ENCODE peak calls at places on chromosomes 2 and 18, in five cellular contexts. N is tibial nerve, R is transverse colon, A is H1, F is suprapubic skin. V is an unnamed sample.

GRCh38 chr2:174787485-174788205 is 23.4 kb upstream of the CHRNA1 start:
- DNase-seq in N (no peak), R (no peak), A (peak), F (no peak), V (peak)

GRCh38 chr2:215537621-215538020 is 101.8 kb upstream of the FN1 start:
- DNase-seq in N (no peak), R (no peak), A (no peak), F (no peak), V (no peak)

GRCh38 chr18:24068945-24069693 is 54.6 kb downstream of the TTC39C start:
- DNase-seq in N (no peak), R (no peak), A (no peak), F (no peak), V (no peak)

GRCh38 chr18:59617468-59617932 is 79.7 kb downstream of the CCBE1 start:
- DNase-seq in N (no peak), R (no peak), A (no peak), F (no peak), V (no peak)

GRCh38 chr2:190343500-190344274 is at the start of gene INPP1:
- DNase-seq in N (peak), R (peak), A (no peak), F (peak), V (no peak)

GRCh38 chr2:204468689-204469429 is 76.4 kb upstream of the PARD3B start:
- DNase-seq in N (no peak), R (no peak), A (no peak), F (no peak), V (no peak)

GRCh38 chr18:13217466-13217961 is 1.0 kb upstream of the LDLRAD4 start:
- DNase-seq in N (no peak), R (peak), A (no peak), F (no peak), V (no peak)

GRCh38 chr18:44602380-44602779 is 78.3 kb upstream of the SETBP1 start:
- DNase-seq in N (no peak), R (no peak), A (no peak), F (no peak), V (no peak)

GRCh38 chr2:10305254-10305635 is 2.5 kb downstream of the HPCAL1 start:
- DNase-seq in N (no peak), R (no peak), A (no peak), F (no peak), V (no peak)

GRCh38 chr18:68840554-68841263 is 42.8 kb downstream of the CCDC102B start:
- DNase-seq in N (no peak), R (no peak), A (no peak), F (no peak), V (no peak)

GRCh38 chr2:165961818-165962217 is 8.2 kb upstream of the TTC21B start:
- DNase-seq in N (no peak), R (no peak), A (no peak), F (no peak), V (no peak)

GRCh38 chr18:34595673-34596072 is 114.4 kb upstream of the DTNA start:
- DNase-seq in N (no peak), R (no peak), A (no peak), F (no peak), V (no peak)

GRCh38 chr2:232073031-232073430 is 111.5 kb downstream of the DIS3L2 start:
- DNase-seq in N (no peak), R (no peak), A (no peak), F (no peak), V (no peak)

GRCh38 chr2:223260681-223261080 is 208.7 kb downstream of the KCNE4 start:
- DNase-seq in N (no peak), R (no peak), A (no peak), F (no peak), V (no peak)

GRCh38 chr2:168254158-168254935 is 7.0 kb upstream of the STK39 start:
- DNase-seq in N (no peak), R (no peak), A (no peak), F (no peak), V (peak)

GRCh38 chr2:71471276-71471675 is 17.9 kb downstream of the DYSF start:
- DNase-seq in N (no peak), R (no peak), A (no peak), F (no peak), V (no peak)

GRCh38 chr2:171966688-171967087 is 33.1 kb upstream of the METAP1D start:
- DNase-seq in N (no peak), R (no peak), A (no peak), F (no peak), V (no peak)

GRCh38 chr2:12363138-12363537 is 353.6 kb upstream of the TRIB2 start:
- DNase-seq in N (no peak), R (no peak), A (no peak), F (no peak), V (no peak)
- TF ChIP-seq EP300 in N (no peak), R (no peak), A (no peak), F (no peak), V (no peak)

GRCh38 chr18:26460449-26461091 is 87.8 kb downstream of the KCTD1 start:
- DNase-seq in N (no peak), R (no peak), A (no peak), F (no peak), V (peak)
- TF ChIP-seq EP300 in N (no peak), R (no peak), A (no peak), F (no peak), V (no peak)

GRCh38 chr2:132430895-132431294 is 14.3 kb downstream of the GPR39 start:
- DNase-seq in N (no peak), R (no peak), A (no peak), F (no peak), V (peak)
- TF ChIP-seq EP300 in N (no peak), R (no peak), A (no peak), F (no peak), V (no peak)

DNA sequence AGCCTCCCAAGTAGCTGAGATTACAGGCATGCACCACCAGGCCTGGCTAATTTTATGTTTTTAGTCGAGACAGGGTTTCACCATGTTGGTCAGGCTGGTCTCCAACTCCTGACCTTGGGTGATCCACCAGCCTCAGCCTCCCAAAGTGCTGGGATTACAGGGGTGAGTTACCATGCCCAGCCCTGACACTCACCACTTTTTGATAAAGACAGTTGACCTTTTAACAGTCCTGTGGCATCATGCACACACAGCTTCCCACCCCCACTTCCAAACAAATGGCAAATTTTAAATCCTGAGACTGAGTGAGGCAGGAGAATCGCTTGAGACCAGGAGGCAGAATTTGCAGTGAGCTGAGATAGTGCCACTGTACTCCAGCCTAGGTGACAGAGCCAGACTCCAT is 6.2 kb upstream of the DNAJB2 start:
- DNase-seq in N (no peak), R (no peak), A (no peak), F (no peak), V (no peak)
- TF ChIP-seq EP300 in N (no peak), R (no peak), A (no peak), F (no peak), V (no peak)

GRCh38 chr2:173053043-173053699 is 22.5 kb upstream of the MAP3K20 start:
- DNase-seq in N (no peak), R (no peak), A (no peak), F (no peak), V (no peak)
- TF ChIP-seq EP300 in N (no peak), R (no peak), A (no peak), F (no peak), V (no peak)

V was measured in esophagus muscularis mucosa.